ENCODE peak calls at places on chromosomes 2 and 18, in eight cellular contexts. C, S, X, J, G, E, Y and Z are unnamed samples.

GRCh38 chr2:3488768-3489448 is 30.4 kb downstream of the ADI1 start:
- DNase-seq in C (no peak), S (no peak), X (peak; percentile 48), J (peak; percentile 55), G (no peak), E (no peak), Y (no peak), Z (peak; percentile 19)

GRCh38 chr18:8996771-8997432 is 105.6 kb upstream of the NDUFV2 start:
- DNase-seq in C (no peak), S (no peak), X (no peak), J (no peak), G (no peak), E (no peak), Y (no peak), Z (no peak)

GRCh38 chr2:64230540-64230939 is 86.3 kb upstream of the PELI1 start:
- DNase-seq in C (no peak), S (no peak), X (no peak), J (no peak), G (no peak), E (no peak), Y (no peak), Z (no peak)

GRCh38 chr2:240472078-240472790 is 36.8 kb downstream of the GPC1 start:
- DNase-seq in C (no peak), S (no peak), X (no peak), J (peak; percentile 37), G (peak; percentile 8), E (no peak), Y (no peak), Z (no peak)

GRCh38 chr18:74290831-74291770 is 662 bp downstream of the CYB5A start:
- DNase-seq in C (no peak), S (no peak), X (peak; percentile 86), J (no peak), G (peak; percentile 67), E (no peak), Y (no peak), Z (peak; percentile 66)

GRCh38 chr2:201977651-201978050 is 56.0 kb upstream of the FZD7 start:
- DNase-seq in C (no peak), S (no peak), X (no peak), J (no peak), G (no peak), E (no peak), Y (no peak), Z (no peak)

GRCh38 chr2:119252186-119253113 is 28.8 kb downstream of the STEAP3 start:
- DNase-seq in C (no peak), S (peak; percentile 98), X (no peak), J (no peak), G (no peak), E (no peak), Y (no peak), Z (no peak)

GRCh38 chr2:42328148-42328833 is 32.7 kb downstream of the COX7A2L start:
- DNase-seq in C (no peak), S (peak; percentile 15), X (peak; percentile 48), J (no peak), G (no peak), E (no peak), Y (no peak), Z (no peak)

GRCh38 chr18:25284861-25285574 is 66.9 kb downstream of the ZNF521 start:
- DNase-seq in C (no peak), S (peak; percentile 14), X (no peak), J (no peak), G (no peak), E (no peak), Y (no peak), Z (no peak)

GRCh38 chr18:57438669-57439616 is 3.8 kb downstream of the ONECUT2 start:
- DNase-seq in C (no peak), S (no peak), X (peak; percentile 46), J (no peak), G (no peak), E (no peak), Y (no peak), Z (no peak)

GRCh38 chr2:111186933-111187332 is 66.2 kb downstream of the BCL2L11 start:
- DNase-seq in C (no peak), S (no peak), X (no peak), J (no peak), G (peak; percentile 39), E (no peak), Y (no peak), Z (no peak)

GRCh38 chr18:61606759-61607158 is 273.5 kb downstream of the CDH20 start:
- DNase-seq in C (no peak), S (peak; percentile 88), X (no peak), J (peak; percentile 80), G (peak; percentile 62), E (no peak), Y (no peak), Z (no peak)

GRCh38 chr2:232543491-232543890 is 4.0 kb downstream of the CHRNG start:
- DNase-seq in C (no peak), S (no peak), X (no peak), J (no peak), G (no peak), E (no peak), Y (no peak), Z (no peak)

GRCh38 chr18:45896991-45897390 is 70.1 kb downstream of the EPG5 start:
- DNase-seq in C (no peak), S (no peak), X (no peak), J (no peak), G (no peak), E (no peak), Y (no peak), Z (no peak)

GRCh38 chr2:128523490-128523889 is 204.8 kb upstream of the HS6ST1 start:
- DNase-seq in C (no peak), S (no peak), X (no peak), J (no peak), G (peak; percentile 49), E (no peak), Y (no peak), Z (no peak)

GRCh38 chr2:241598061-241598460 is 38.9 kb downstream of the THAP4 start:
- DNase-seq in C (no peak), S (no peak), X (no peak), J (no peak), G (no peak), E (no peak), Y (no peak), Z (no peak)

GRCh38 chr2:227479865-227480475 is 8.0 kb downstream of the AGFG1 start:
- DNase-seq in C (no peak), S (no peak), X (no peak), J (no peak), G (no peak), E (no peak), Y (no peak), Z (no peak)

GRCh38 chr2:56168163-56168562 is 15.6 kb upstream of the CCDC85A start:
- DNase-seq in C (no peak), S (peak; percentile 72), X (peak; percentile 67), J (no peak), G (no peak), E (no peak), Y (no peak), Z (peak; percentile 56)

GRCh38 chr2:47594656-47595055 is 188.3 kb upstream of the MSH6 start:
- DNase-seq in C (no peak), S (no peak), X (no peak), J (no peak), G (no peak), E (no peak), Y (no peak), Z (no peak)

GRCh38 chr18:75205760-75206109 is 3.2 kb downstream of the PTGR3 start:
- DNase-seq in C (no peak), S (no peak), X (no peak), J (no peak), G (no peak), E (no peak), Y (no peak), Z (no peak)

GRCh38 chr2:226791056-226791486 is 8.5 kb downstream of the IRS1 start:
- DNase-seq in C (no peak), S (peak; percentile 72), X (peak; percentile 72), J (peak; percentile 67), G (peak; percentile 71), E (no peak), Y (peak; percentile 75), Z (no peak)

GRCh38 chr2:8957593-8957992 is 45.9 kb downstream of the MBOAT2 start:
- DNase-seq in C (no peak), S (peak; percentile 15), X (no peak), J (no peak), G (no peak), E (no peak), Y (no peak), Z (no peak)

GRCh38 chr2:11750917-11751316 is 4.5 kb downstream of the LPIN1 start:
- DNase-seq in C (no peak), S (peak; percentile 50), X (no peak), J (no peak), G (no peak), E (no peak), Y (no peak), Z (no peak)

GRCh38 chr2:147689510-147689909 is 155.3 kb upstream of the ACVR2A start:
- DNase-seq in C (no peak), S (no peak), X (no peak), J (no peak), G (no peak), E (no peak), Y (no peak), Z (no peak)

GRCh38 chr2:166127217-166128155 is at the start of gene SCN1A:
- DNase-seq in C (no peak), S (peak; percentile 17), X (peak; percentile 46), J (no peak), G (peak; percentile 35), E (no peak), Y (no peak), Z (no peak)

GRCh38 chr2:32843699-32844098 is 103.1 kb upstream of the LTBP1 start:
- DNase-seq in C (no peak), S (no peak), X (no peak), J (no peak), G (no peak), E (no peak), Y (no peak), Z (no peak)

GRCh38 chr2:109213646-109214417 is 84.8 kb downstream of the SH3RF3 start:
- DNase-seq in C (peak; percentile 6), S (peak; percentile 82), X (no peak), J (no peak), G (no peak), E (peak; percentile 74), Y (no peak), Z (peak; percentile 68)

GRCh38 chr2:127618551-127618950 is 27.4 kb upstream of the GPR17 start:
- DNase-seq in C (no peak), S (no peak), X (no peak), J (no peak), G (no peak), E (no peak), Y (no peak), Z (no peak)

GRCh38 chr2:3625186-3625585 is 30.3 kb downstream of the COLEC11 start:
- DNase-seq in C (no peak), S (no peak), X (no peak), J (no peak), G (no peak), E (no peak), Y (no peak), Z (no peak)

GRCh38 chr2:151186011-151186410 is 75.7 kb downstream of the RBM43 start:
- DNase-seq in C (no peak), S (no peak), X (no peak), J (no peak), G (no peak), E (no peak), Y (no peak), Z (peak; percentile 69)

GRCh38 chr2:44275915-44276279 is 617 bp downstream of the SLC3A1 start:
- DNase-seq in C (no peak), S (peak; percentile 44), X (no peak), J (no peak), G (no peak), E (no peak), Y (no peak), Z (no peak)